ENCODE peak calls at places on chromosomes 11 and 22, in seven cellular contexts. One of them, this sample, is unnamed.

GRCh38 chr22:48334971-48335370 is 1492.7 kb downstream of the BRD1 start:
- DNase-seq in A549: no peak
- DNase-seq in HCT116: no peak
- DNase-seq in HepG2: no peak
- DNase-seq in K562: no peak
- DNase-seq in H1: no peak
- DNase-seq in GM12878: no peak
- DNase-seq in this sample: no peak

GRCh38 chr11:59273008-59273841 is 60.5 kb upstream of the MPEG1 start:
- DNase-seq in A549: no peak
- DNase-seq in HCT116: no peak
- DNase-seq in HepG2: no peak
- DNase-seq in K562: no peak
- DNase-seq in H1: no peak
- DNase-seq in GM12878: peak; percentile 79
- DNase-seq in this sample: no peak

GRCh38 chr11:68331338-68331947 is 19.1 kb downstream of the LRP5 start:
- DNase-seq in A549: no peak
- DNase-seq in HCT116: no peak
- DNase-seq in HepG2: peak; percentile 88
- DNase-seq in K562: no peak
- DNase-seq in H1: no peak
- DNase-seq in GM12878: no peak
- DNase-seq in this sample: no peak

GRCh38 chr11:64593156-64594105 is 2.4 kb downstream of the SLC22A12 start:
- DNase-seq in A549: no peak
- DNase-seq in HCT116: no peak
- DNase-seq in HepG2: no peak
- DNase-seq in K562: no peak
- DNase-seq in H1: no peak
- DNase-seq in GM12878: no peak
- DNase-seq in this sample: no peak

GRCh38 chr11:70568504-70569172 is 170.3 kb downstream of the CTTN start:
- DNase-seq in A549: no peak
- DNase-seq in HCT116: no peak
- DNase-seq in HepG2: no peak
- DNase-seq in K562: peak; percentile 16
- DNase-seq in H1: peak; percentile 72
- DNase-seq in GM12878: no peak
- DNase-seq in this sample: peak; percentile 24

GRCh38 chr11:67276821-67277230 is 10.6 kb downstream of the GRK2 start:
- DNase-seq in A549: no peak
- DNase-seq in HCT116: no peak
- DNase-seq in HepG2: no peak
- DNase-seq in K562: peak; percentile 85
- DNase-seq in H1: no peak
- DNase-seq in GM12878: no peak
- DNase-seq in this sample: peak; percentile 45

GRCh38 chr11:34600339-34601084 is 20.4 kb upstream of the EHF start:
- DNase-seq in A549: peak; percentile 98
- DNase-seq in HCT116: peak; percentile 68
- DNase-seq in HepG2: peak; percentile 96
- DNase-seq in K562: peak; percentile 93
- DNase-seq in H1: no peak
- DNase-seq in GM12878: no peak
- DNase-seq in this sample: peak; percentile 8

GRCh38 chr22:43050995-43051394 is 36.0 kb upstream of the PACSIN2 start:
- DNase-seq in A549: peak; percentile 46
- DNase-seq in HCT116: no peak
- DNase-seq in HepG2: peak; percentile 77
- DNase-seq in K562: no peak
- DNase-seq in H1: peak; percentile 79
- DNase-seq in GM12878: no peak
- DNase-seq in this sample: no peak

GRCh38 chr22:31764785-31765184 is 11.0 kb downstream of the DEPDC5 start:
- DNase-seq in A549: no peak
- DNase-seq in HCT116: no peak
- DNase-seq in HepG2: no peak
- DNase-seq in K562: peak; percentile 27
- DNase-seq in H1: no peak
- DNase-seq in GM12878: no peak
- DNase-seq in this sample: no peak

GRCh38 chr11:60700689-60701508 is 1.5 kb downstream of the MS4A8 start:
- DNase-seq in A549: peak; percentile 29
- DNase-seq in HCT116: peak; percentile 35
- DNase-seq in HepG2: peak; percentile 29
- DNase-seq in K562: peak; percentile 23
- DNase-seq in H1: peak; percentile 67
- DNase-seq in GM12878: no peak
- DNase-seq in this sample: no peak

GRCh38 chr11:69233761-69234136 is 60.2 kb upstream of the MYEOV start:
- DNase-seq in A549: no peak
- DNase-seq in HCT116: no peak
- DNase-seq in HepG2: no peak
- DNase-seq in K562: no peak
- DNase-seq in H1: no peak
- DNase-seq in GM12878: no peak
- DNase-seq in this sample: no peak

GRCh38 chr22:26428515-26429457 is at the start of gene ASPHD2:
- DNase-seq in A549: peak; percentile 11
- DNase-seq in HCT116: no peak
- DNase-seq in HepG2: no peak
- DNase-seq in K562: peak; percentile 61
- DNase-seq in H1: peak; percentile 75
- DNase-seq in GM12878: peak; percentile 81
- DNase-seq in this sample: peak; percentile 51

GRCh38 chr11:124946735-124947141 is 7.3 kb upstream of the CCDC15 start:
- DNase-seq in A549: no peak
- DNase-seq in HCT116: no peak
- DNase-seq in HepG2: no peak
- DNase-seq in K562: no peak
- DNase-seq in H1: no peak
- DNase-seq in GM12878: no peak
- DNase-seq in this sample: peak; percentile 40

GRCh38 chr11:7573558-7574296 is 59.9 kb downstream of the PPFIBP2 start:
- DNase-seq in A549: peak; percentile 47
- DNase-seq in HCT116: no peak
- DNase-seq in HepG2: peak; percentile 92
- DNase-seq in K562: no peak
- DNase-seq in H1: no peak
- DNase-seq in GM12878: no peak
- DNase-seq in this sample: no peak

GRCh38 chr11:19225123-19225522 is 15.6 kb downstream of the E2F8 start:
- DNase-seq in A549: no peak
- DNase-seq in HCT116: no peak
- DNase-seq in HepG2: no peak
- DNase-seq in K562: no peak
- DNase-seq in H1: no peak
- DNase-seq in GM12878: no peak
- DNase-seq in this sample: no peak

GRCh38 chr11:60609632-60610031 is 89.8 kb upstream of the MS4A8 start:
- DNase-seq in A549: no peak
- DNase-seq in HCT116: no peak
- DNase-seq in HepG2: no peak
- DNase-seq in K562: no peak
- DNase-seq in H1: no peak
- DNase-seq in GM12878: no peak
- DNase-seq in this sample: no peak

GRCh38 chr11:58968251-58968711 is 29.0 kb downstream of the GLYATL1 start:
- DNase-seq in A549: no peak
- DNase-seq in HCT116: no peak
- DNase-seq in HepG2: no peak
- DNase-seq in K562: no peak
- DNase-seq in H1: no peak
- DNase-seq in GM12878: no peak
- DNase-seq in this sample: no peak

GRCh38 chr11:33769542-33769941 is 4.8 kb downstream of the FBXO3 start:
- DNase-seq in A549: no peak
- DNase-seq in HCT116: no peak
- DNase-seq in HepG2: no peak
- DNase-seq in K562: no peak
- DNase-seq in H1: no peak
- DNase-seq in GM12878: no peak
- DNase-seq in this sample: no peak

GRCh38 chr11:45097721-45098493 is 48.5 kb upstream of the PRDM11 start:
- DNase-seq in A549: peak; percentile 23
- DNase-seq in HCT116: no peak
- DNase-seq in HepG2: no peak
- DNase-seq in K562: peak; percentile 65
- DNase-seq in H1: peak; percentile 94
- DNase-seq in GM12878: no peak
- DNase-seq in this sample: peak; percentile 56

GRCh38 chr22:17808688-17809403 is 34.6 kb upstream of the BID start:
- DNase-seq in A549: no peak
- DNase-seq in HCT116: no peak
- DNase-seq in HepG2: no peak
- DNase-seq in K562: no peak
- DNase-seq in H1: no peak
- DNase-seq in GM12878: no peak
- DNase-seq in this sample: peak; percentile 6

GRCh38 chr11:85875505-85875904 is 20.3 kb downstream of the CCDC83 start:
- DNase-seq in A549: peak; percentile 56
- DNase-seq in HCT116: no peak
- DNase-seq in HepG2: no peak
- DNase-seq in K562: no peak
- DNase-seq in H1: no peak
- DNase-seq in GM12878: no peak
- DNase-seq in this sample: peak; percentile 83
- TF ChIP-seq CEBPB in A549: peak; percentile 64
- TF ChIP-seq CEBPB in HCT116: no peak
- TF ChIP-seq CEBPB in HepG2: no peak
- TF ChIP-seq CEBPB in K562: no peak
- TF ChIP-seq CEBPB in H1: no peak
- TF ChIP-seq CEBPB in GM12878: no peak
- TF ChIP-seq CEBPB in this sample: peak; percentile 52

GRCh38 chr22:24805790-24806662 is at the start of gene SGSM1:
- DNase-seq in A549: peak; percentile 73
- DNase-seq in HCT116: peak; percentile 59
- DNase-seq in HepG2: peak; percentile 25
- DNase-seq in K562: peak; percentile 82
- DNase-seq in H1: peak; percentile 91
- DNase-seq in GM12878: no peak
- DNase-seq in this sample: peak; percentile 27
- TF ChIP-seq CEBPB in A549: no peak
- TF ChIP-seq CEBPB in HCT116: no peak
- TF ChIP-seq CEBPB in HepG2: no peak
- TF ChIP-seq CEBPB in K562: no peak
- TF ChIP-seq CEBPB in H1: no peak
- TF ChIP-seq CEBPB in GM12878: no peak
- TF ChIP-seq CEBPB in this sample: no peak

GRCh38 chr11:9160166-9160565 is 68.8 kb upstream of the SCUBE2 start:
- DNase-seq in A549: no peak
- DNase-seq in HCT116: no peak
- DNase-seq in HepG2: no peak
- DNase-seq in K562: no peak
- DNase-seq in H1: no peak
- DNase-seq in GM12878: no peak
- DNase-seq in this sample: peak; percentile 62

GRCh38 chr11:9153651-9154050 is 62.3 kb upstream of the SCUBE2 start:
- DNase-seq in A549: no peak
- DNase-seq in HCT116: no peak
- DNase-seq in HepG2: no peak
- DNase-seq in K562: no peak
- DNase-seq in H1: no peak
- DNase-seq in GM12878: no peak
- DNase-seq in this sample: no peak

GRCh38 chr11:9151631-9152030 is 60.2 kb upstream of the SCUBE2 start:
- DNase-seq in A549: no peak
- DNase-seq in HCT116: no peak
- DNase-seq in HepG2: no peak
- DNase-seq in K562: no peak
- DNase-seq in H1: peak; percentile 11
- DNase-seq in GM12878: no peak
- DNase-seq in this sample: no peak

GRCh38 chr11:9158898-9159391 is 67.5 kb upstream of the SCUBE2 start:
- DNase-seq in A549: no peak
- DNase-seq in HCT116: no peak
- DNase-seq in HepG2: no peak
- DNase-seq in K562: no peak
- DNase-seq in H1: no peak
- DNase-seq in GM12878: no peak
- DNase-seq in this sample: peak; percentile 58

DNA sequence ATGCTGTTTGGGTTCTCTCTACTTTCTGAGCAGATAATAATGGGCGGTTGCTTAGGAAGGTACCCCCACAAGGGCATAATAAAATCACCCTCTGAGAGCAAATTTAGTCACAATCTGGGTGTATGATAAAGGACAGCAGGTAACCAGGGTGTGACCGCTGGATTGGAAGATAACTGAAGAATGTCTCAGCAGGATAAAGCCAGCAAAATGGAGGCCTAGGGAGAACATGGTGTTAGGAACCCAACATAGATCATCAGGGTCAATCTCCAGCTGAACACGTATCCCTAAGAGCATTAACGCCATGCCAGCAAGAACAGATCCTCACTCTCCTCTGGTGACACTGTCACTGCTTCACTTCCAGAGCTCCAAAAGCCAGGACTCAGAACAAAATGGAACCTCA is 64.5 kb upstream of the SCUBE2 start:
- DNase-seq in A549: no peak
- DNase-seq in HCT116: no peak
- DNase-seq in HepG2: no peak
- DNase-seq in K562: peak; percentile 47
- DNase-seq in H1: no peak
- DNase-seq in GM12878: no peak
- DNase-seq in this sample: no peak
- TF ChIP-seq CEBPB in A549: no peak
- TF ChIP-seq CEBPB in HCT116: no peak
- TF ChIP-seq CEBPB in HepG2: no peak
- TF ChIP-seq CEBPB in K562: no peak
- TF ChIP-seq CEBPB in H1: no peak
- TF ChIP-seq CEBPB in GM12878: no peak
- TF ChIP-seq CEBPB in this sample: no peak

GRCh38 chr11:46674463-46675287 is 25.7 kb downstream of the ARHGAP1 start:
- DNase-seq in A549: no peak
- DNase-seq in HCT116: no peak
- DNase-seq in HepG2: peak; percentile 53
- DNase-seq in K562: peak; percentile 18
- DNase-seq in H1: peak; percentile 78
- DNase-seq in GM12878: no peak
- DNase-seq in this sample: peak; percentile 18

GRCh38 chr11:46671958-46672315 is 28.5 kb downstream of the ARHGAP1 start:
- DNase-seq in A549: no peak
- DNase-seq in HCT116: no peak
- DNase-seq in HepG2: no peak
- DNase-seq in K562: no peak
- DNase-seq in H1: no peak
- DNase-seq in GM12878: no peak
- DNase-seq in this sample: no peak

GRCh38 chr11:46673713-46674462 is 26.5 kb downstream of the ARHGAP1 start:
- DNase-seq in A549: no peak
- DNase-seq in HCT116: no peak
- DNase-seq in HepG2: no peak
- DNase-seq in K562: no peak
- DNase-seq in H1: no peak
- DNase-seq in GM12878: no peak
- DNase-seq in this sample: no peak

GRCh38 chr11:46669606-46670243 is 30.7 kb downstream of the ARHGAP1 start:
- DNase-seq in A549: peak; percentile 31
- DNase-seq in HCT116: no peak
- DNase-seq in HepG2: peak; percentile 23
- DNase-seq in K562: peak; percentile 30
- DNase-seq in H1: no peak
- DNase-seq in GM12878: no peak
- DNase-seq in this sample: no peak

GRCh38 chr11:46672381-46672839 is 28.0 kb downstream of the ARHGAP1 start:
- DNase-seq in A549: no peak
- DNase-seq in HCT116: no peak
- DNase-seq in HepG2: no peak
- DNase-seq in K562: no peak
- DNase-seq in H1: no peak
- DNase-seq in GM12878: no peak
- DNase-seq in this sample: no peak
- TF ChIP-seq CEBPB in A549: no peak
- TF ChIP-seq CEBPB in HCT116: no peak
- TF ChIP-seq CEBPB in HepG2: no peak
- TF ChIP-seq CEBPB in K562: no peak
- TF ChIP-seq CEBPB in H1: no peak
- TF ChIP-seq CEBPB in GM12878: no peak
- TF ChIP-seq CEBPB in this sample: no peak

This sample was measured in IMR-90.